ENCODE peak calls at places on chromosomes 2 and 18, in nine cellular contexts. A is fibroblast of the aortic adventitia, Y is stomach, F is omental fat pad, U is neural progenitor cell, T is AG09319, W is mesothelial cell of epicardium, S is RWPE1, B is heart left ventricle. O is an unnamed sample.

GRCh38 chr2:29783696-29784095 is 137.7 kb downstream of the ALK start:
- DNase-seq in A (no peak), Y (no peak), F (no peak), U (no peak), T (no peak), W (no peak), S (no peak), B (no peak), O (no peak)

GRCh38 chr2:11292464-11293255 is 51.8 kb downstream of the ROCK2 start:
- DNase-seq in A (peak; percentile 51), Y (no peak), F (no peak), U (peak; percentile 10), T (no peak), W (no peak), S (no peak), B (no peak), O (no peak)

GRCh38 chr2:136297312-136297711 is 179.4 kb upstream of the CXCR4 start:
- DNase-seq in A (no peak), Y (no peak), F (no peak), U (no peak), T (no peak), W (no peak), S (no peak), B (no peak), O (no peak)

GRCh38 chr2:26514045-26514444 is 36.1 kb upstream of the OTOF start:
- DNase-seq in A (no peak), Y (no peak), F (no peak), U (no peak), T (no peak), W (no peak), S (no peak), B (no peak), O (no peak)

GRCh38 chr2:109335586-109336266 is 206.7 kb downstream of the SH3RF3 start:
- DNase-seq in A (peak; percentile 88), Y (no peak), F (no peak), U (no peak), T (no peak), W (no peak), S (no peak), B (no peak), O (no peak)

GRCh38 chr18:77133920-77134496 is 1.4 kb upstream of the MBP start:
- DNase-seq in A (peak; percentile 31), Y (no peak), F (no peak), U (peak; percentile 40), T (no peak), W (peak; percentile 34), S (no peak), B (peak; percentile 77), O (no peak)

GRCh38 chr2:46943881-46944798 is 28.5 kb upstream of the MCFD2 start:
- DNase-seq in A (no peak), Y (no peak), F (no peak), U (no peak), T (no peak), W (no peak), S (no peak), B (no peak), O (no peak)

GRCh38 chr2:120817956-120818325 is 82.3 kb downstream of the GLI2 start:
- DNase-seq in A (no peak), Y (no peak), F (no peak), U (no peak), T (no peak), W (no peak), S (no peak), B (no peak), O (no peak)

GRCh38 chr2:12050381-12050780 is 303.9 kb downstream of the LPIN1 start:
- DNase-seq in A (peak; percentile 8), Y (no peak), F (no peak), U (no peak), T (peak; percentile 74), W (no peak), S (peak; percentile 11), B (no peak), O (no peak)

GRCh38 chr2:189190696-189191095 is 11.1 kb upstream of the COL5A2 start:
- DNase-seq in A (no peak), Y (no peak), F (no peak), U (no peak), T (no peak), W (no peak), S (no peak), B (no peak), O (no peak)

GRCh38 chr2:102120261-102121259 is 22.0 kb upstream of the IL1R1 start:
- DNase-seq in A (no peak), Y (peak; percentile 60), F (no peak), U (no peak), T (no peak), W (no peak), S (no peak), B (no peak), O (no peak)

GRCh38 chr2:160347269-160347863 is 146.2 kb downstream of the RBMS1 start:
- DNase-seq in A (peak; percentile 58), Y (no peak), F (no peak), U (no peak), T (no peak), W (no peak), S (no peak), B (no peak), O (no peak)

GRCh38 chr2:194867328-194867727 is 789.7 kb upstream of the SLC39A10 start:
- DNase-seq in A (peak; percentile 6), Y (no peak), F (no peak), U (no peak), T (no peak), W (no peak), S (peak; percentile 9), B (no peak), O (no peak)

GRCh38 chr2:239814917-239815637 is 210.1 kb downstream of the NDUFA10 start:
- DNase-seq in A (peak; percentile 32), Y (no peak), F (no peak), U (no peak), T (no peak), W (peak; percentile 13), S (no peak), B (no peak), O (no peak)

GRCh38 chr2:46643951-46644350 is 164.6 kb downstream of the TMEM247 start:
- DNase-seq in A (no peak), Y (no peak), F (no peak), U (no peak), T (no peak), W (no peak), S (peak; percentile 57), B (no peak), O (no peak)

GRCh38 chr2:239695728-239696240 is 295.0 kb upstream of the HDAC4 start:
- DNase-seq in A (no peak), Y (no peak), F (no peak), U (no peak), T (no peak), W (peak; percentile 9), S (no peak), B (no peak), O (no peak)

GRCh38 chr2:95374916-95375471 is 27.5 kb upstream of the FAHD2A start:
- DNase-seq in A (no peak), Y (no peak), F (no peak), U (no peak), T (no peak), W (no peak), S (no peak), B (no peak), O (no peak)

DNA sequence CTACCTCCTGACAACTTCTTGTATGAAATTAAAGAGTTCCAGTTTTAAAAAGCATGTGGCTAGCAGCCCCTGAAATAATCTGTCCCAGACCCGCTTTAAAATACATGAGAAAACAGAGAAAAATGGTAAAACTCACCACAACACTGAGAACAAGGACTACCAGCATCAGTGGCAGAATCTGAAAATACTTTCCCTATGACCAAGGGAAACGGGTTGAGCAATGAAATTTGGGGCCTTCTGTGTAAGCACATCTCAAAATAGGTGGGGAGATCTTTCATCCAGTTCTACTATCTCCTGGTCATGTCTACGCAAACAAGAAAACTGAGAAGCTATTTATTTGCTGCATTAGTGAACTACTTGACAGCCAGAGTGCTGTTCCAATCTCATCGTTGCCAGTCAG is 172.3 kb downstream of the LNPK start:
- DNase-seq in A (no peak), Y (no peak), F (no peak), U (no peak), T (no peak), W (no peak), S (no peak), B (no peak), O (no peak)
- TF ChIP-seq CTCF in A (no peak), Y (no peak), F (no peak), U (no peak), T (no peak), W (no peak), S (no peak), B (no peak), O (no peak)

DNA sequence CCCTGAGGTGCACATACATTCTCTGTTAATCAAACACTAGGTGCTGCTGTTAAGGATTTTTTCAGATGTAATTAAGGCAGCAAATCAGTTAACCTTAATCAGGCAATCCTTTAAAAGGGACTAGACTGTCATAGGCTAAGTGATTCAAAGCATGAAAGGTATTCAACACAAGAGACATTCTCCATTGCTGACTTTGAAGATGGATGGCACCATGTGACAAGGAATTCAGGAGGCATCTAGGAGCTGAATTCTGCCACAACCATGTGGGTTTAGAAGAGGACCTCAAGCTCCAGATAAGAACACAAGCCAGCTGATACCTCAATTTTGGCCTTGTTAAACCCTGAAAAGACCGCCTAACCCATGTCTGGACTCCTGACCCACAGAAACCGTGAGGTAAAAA is 84.0 kb downstream of the SMAD2 start:
- DNase-seq in A (no peak), Y (no peak), F (no peak), U (no peak), T (no peak), W (no peak), S (no peak), B (no peak), O (no peak)
- TF ChIP-seq CTCF in A (no peak), Y (no peak), F (no peak), U (no peak), T (no peak), W (no peak), S (no peak), B (no peak), O (no peak)

DNA sequence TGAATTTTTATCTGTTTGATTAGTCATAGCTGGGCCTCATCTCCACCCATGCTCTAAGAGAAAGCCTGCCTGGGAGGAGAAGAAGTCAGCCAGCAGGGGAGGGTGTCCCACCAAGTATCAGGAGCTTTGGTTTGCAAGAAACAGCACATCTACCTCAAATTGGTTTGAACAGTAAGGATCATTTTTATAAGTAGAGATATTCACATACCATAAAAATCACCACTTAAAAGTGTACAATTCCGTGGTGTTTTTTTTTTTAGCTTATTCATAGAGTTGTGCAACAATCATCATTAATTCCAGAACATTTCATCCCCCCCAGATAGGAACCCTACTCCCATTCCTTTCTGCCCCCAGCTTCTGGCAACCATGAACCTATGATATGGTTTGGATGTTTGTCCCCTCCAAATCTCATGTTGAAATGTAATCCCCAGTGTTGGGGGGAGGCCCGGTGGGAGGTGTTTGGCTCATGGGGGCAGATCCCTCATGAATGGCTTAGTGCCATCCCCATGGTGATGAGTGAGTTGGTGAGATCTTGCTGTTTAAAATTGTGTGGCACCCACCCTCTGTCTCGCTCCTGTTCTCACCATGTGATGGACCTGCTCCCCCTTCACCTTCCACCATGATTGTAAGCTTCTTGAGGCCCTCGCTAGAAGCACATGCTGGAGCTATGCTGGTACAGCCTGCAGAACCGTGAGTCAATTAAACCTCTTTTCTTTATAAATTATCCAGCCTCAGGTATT is 36.2 kb upstream of the HS6ST1 start:
- DNase-seq in A (peak; percentile 71), Y (no peak), F (no peak), U (no peak), T (no peak), W (no peak), S (no peak), B (no peak), O (no peak)
- TF ChIP-seq CTCF in A (peak; percentile 53), Y (no peak), F (no peak), U (no peak), T (peak; percentile 53), W (no peak), S (no peak), B (no peak), O (no peak)

GRCh38 chr2:217142649-217143266 is 282.9 kb upstream of the TNP1 start:
- DNase-seq in A (peak; percentile 15), Y (no peak), F (no peak), U (peak; percentile 41), T (no peak), W (no peak), S (peak; percentile 22), B (no peak), O (no peak)
- TF ChIP-seq CTCF in A (peak; percentile 55), Y (no peak), F (no peak), U (peak; percentile 66), T (peak; percentile 42), W (no peak), S (peak; percentile 65), B (peak; percentile 19), O (peak; percentile 60)